ENCODE peak calls at places on chromosome 17, in eight cellular contexts. One of them, this sample, is unnamed.

GRCh38 chr17:48608494-48608834 is 2.4 kb downstream of the HOXB7 start:
- DNase-seq in osteoblast: no peak
- DNase-seq in astrocyte of the spinal cord: peak; percentile 27
- DNase-seq in endothelial cell: no peak
- DNase-seq in A549: no peak
- DNase-seq in foreskin fibroblast: no peak
- DNase-seq in mammary epithelial cell: no peak
- DNase-seq in nephron progenitor cell: no peak
- DNase-seq in this sample: no peak

GRCh38 chr17:67994827-67995567 is 1.3 kb downstream of the C17orf58 start:
- DNase-seq in osteoblast: peak; percentile 96
- DNase-seq in astrocyte of the spinal cord: peak; percentile 75
- DNase-seq in endothelial cell: no peak
- DNase-seq in A549: peak; percentile 31
- DNase-seq in foreskin fibroblast: peak; percentile 93
- DNase-seq in mammary epithelial cell: peak; percentile 78
- DNase-seq in nephron progenitor cell: no peak
- DNase-seq in this sample: peak; percentile 14

GRCh38 chr17:48756816-48757215 is 28.3 kb upstream of the HOXB13 start:
- DNase-seq in osteoblast: peak; percentile 82
- DNase-seq in astrocyte of the spinal cord: no peak
- DNase-seq in endothelial cell: no peak
- DNase-seq in A549: no peak
- DNase-seq in foreskin fibroblast: no peak
- DNase-seq in mammary epithelial cell: no peak
- DNase-seq in nephron progenitor cell: no peak
- DNase-seq in this sample: no peak

GRCh38 chr17:68381076-68381900 is 76.0 kb downstream of the WIPI1 start:
- DNase-seq in osteoblast: peak; percentile 88
- DNase-seq in astrocyte of the spinal cord: peak; percentile 86
- DNase-seq in endothelial cell: no peak
- DNase-seq in A549: no peak
- DNase-seq in foreskin fibroblast: peak; percentile 95
- DNase-seq in mammary epithelial cell: peak; percentile 57
- DNase-seq in nephron progenitor cell: no peak
- DNase-seq in this sample: no peak

GRCh38 chr17:61409301-61410099 is 9.9 kb downstream of the TBX2 start:
- DNase-seq in osteoblast: peak; percentile 99
- DNase-seq in astrocyte of the spinal cord: no peak
- DNase-seq in endothelial cell: peak; percentile 76
- DNase-seq in A549: peak; percentile 91
- DNase-seq in foreskin fibroblast: peak; percentile 91
- DNase-seq in mammary epithelial cell: peak; percentile 53
- DNase-seq in nephron progenitor cell: peak; percentile 79
- DNase-seq in this sample: peak; percentile 72

GRCh38 chr17:74446551-74447500 is 14.9 kb downstream of the GPRC5C start:
- DNase-seq in osteoblast: peak; percentile 76
- DNase-seq in astrocyte of the spinal cord: no peak
- DNase-seq in endothelial cell: no peak
- DNase-seq in A549: no peak
- DNase-seq in foreskin fibroblast: no peak
- DNase-seq in mammary epithelial cell: peak; percentile 19
- DNase-seq in nephron progenitor cell: no peak
- DNase-seq in this sample: peak; percentile 82

GRCh38 chr17:74373838-74374606 is 6.7 kb downstream of the GPR142 start:
- DNase-seq in osteoblast: peak; percentile 87
- DNase-seq in astrocyte of the spinal cord: no peak
- DNase-seq in endothelial cell: no peak
- DNase-seq in A549: no peak
- DNase-seq in foreskin fibroblast: no peak
- DNase-seq in mammary epithelial cell: no peak
- DNase-seq in nephron progenitor cell: no peak
- DNase-seq in this sample: no peak

GRCh38 chr17:72419866-72420774 is 299.3 kb downstream of the SOX9 start:
- DNase-seq in osteoblast: no peak
- DNase-seq in astrocyte of the spinal cord: peak; percentile 56
- DNase-seq in endothelial cell: no peak
- DNase-seq in A549: no peak
- DNase-seq in foreskin fibroblast: no peak
- DNase-seq in mammary epithelial cell: no peak
- DNase-seq in nephron progenitor cell: no peak
- DNase-seq in this sample: no peak

GRCh38 chr17:11182430-11182829 is 58.6 kb upstream of the SHISA6 start:
- DNase-seq in osteoblast: no peak
- DNase-seq in astrocyte of the spinal cord: no peak
- DNase-seq in endothelial cell: no peak
- DNase-seq in A549: no peak
- DNase-seq in foreskin fibroblast: no peak
- DNase-seq in mammary epithelial cell: no peak
- DNase-seq in nephron progenitor cell: peak; percentile 29
- DNase-seq in this sample: no peak

GRCh38 chr17:59848778-59849177 is 44.0 kb downstream of the TUBD1 start:
- DNase-seq in osteoblast: no peak
- DNase-seq in astrocyte of the spinal cord: no peak
- DNase-seq in endothelial cell: no peak
- DNase-seq in A549: no peak
- DNase-seq in foreskin fibroblast: peak; percentile 73
- DNase-seq in mammary epithelial cell: peak; percentile 48
- DNase-seq in nephron progenitor cell: no peak
- DNase-seq in this sample: no peak

GRCh38 chr17:48722924-48723554 is at the start of gene PRAC2:
- DNase-seq in osteoblast: no peak
- DNase-seq in astrocyte of the spinal cord: no peak
- DNase-seq in endothelial cell: no peak
- DNase-seq in A549: no peak
- DNase-seq in foreskin fibroblast: peak; percentile 44
- DNase-seq in mammary epithelial cell: no peak
- DNase-seq in nephron progenitor cell: peak; percentile 56
- DNase-seq in this sample: no peak

GRCh38 chr17:18026408-18026776 is 12.6 kb downstream of the ATPAF2 start:
- DNase-seq in osteoblast: peak; percentile 88
- DNase-seq in astrocyte of the spinal cord: peak; percentile 70
- DNase-seq in endothelial cell: no peak
- DNase-seq in A549: no peak
- DNase-seq in foreskin fibroblast: peak; percentile 90
- DNase-seq in mammary epithelial cell: peak; percentile 68
- DNase-seq in nephron progenitor cell: no peak
- DNase-seq in this sample: no peak

GRCh38 chr17:46771601-46772012 is 46.9 kb downstream of the WNT3 start:
- DNase-seq in osteoblast: peak; percentile 90
- DNase-seq in astrocyte of the spinal cord: no peak
- DNase-seq in endothelial cell: no peak
- DNase-seq in A549: no peak
- DNase-seq in foreskin fibroblast: peak; percentile 27
- DNase-seq in mammary epithelial cell: no peak
- DNase-seq in nephron progenitor cell: peak; percentile 72
- DNase-seq in this sample: no peak

GRCh38 chr17:61474934-61475333 is 22.7 kb downstream of the TBX4 start:
- DNase-seq in osteoblast: no peak
- DNase-seq in astrocyte of the spinal cord: no peak
- DNase-seq in endothelial cell: no peak
- DNase-seq in A549: no peak
- DNase-seq in foreskin fibroblast: no peak
- DNase-seq in mammary epithelial cell: no peak
- DNase-seq in nephron progenitor cell: no peak
- DNase-seq in this sample: peak; percentile 35

GRCh38 chr17:39971076-39971603 is 8.3 kb downstream of the GSDMA start:
- DNase-seq in osteoblast: no peak
- DNase-seq in astrocyte of the spinal cord: no peak
- DNase-seq in endothelial cell: no peak
- DNase-seq in A549: no peak
- DNase-seq in foreskin fibroblast: no peak
- DNase-seq in mammary epithelial cell: no peak
- DNase-seq in nephron progenitor cell: no peak
- DNase-seq in this sample: no peak

GRCh38 chr17:67993998-67994361 is 2.3 kb downstream of the C17orf58 start:
- DNase-seq in osteoblast: no peak
- DNase-seq in astrocyte of the spinal cord: no peak
- DNase-seq in endothelial cell: no peak
- DNase-seq in A549: peak; percentile 57
- DNase-seq in foreskin fibroblast: peak; percentile 26
- DNase-seq in mammary epithelial cell: no peak
- DNase-seq in nephron progenitor cell: no peak
- DNase-seq in this sample: peak; percentile 89

GRCh38 chr17:69547230-69547629 is 132.7 kb downstream of the MAP2K6 start:
- DNase-seq in osteoblast: no peak
- DNase-seq in astrocyte of the spinal cord: no peak
- DNase-seq in endothelial cell: no peak
- DNase-seq in A549: no peak
- DNase-seq in foreskin fibroblast: no peak
- DNase-seq in mammary epithelial cell: no peak
- DNase-seq in nephron progenitor cell: no peak
- DNase-seq in this sample: no peak

GRCh38 chr17:32877164-32877764 is 340 bp upstream of the MYO1D start:
- DNase-seq in osteoblast: peak; percentile 98
- DNase-seq in astrocyte of the spinal cord: peak; percentile 76
- DNase-seq in endothelial cell: peak; percentile 97
- DNase-seq in A549: peak; percentile 75
- DNase-seq in foreskin fibroblast: peak; percentile 96
- DNase-seq in mammary epithelial cell: peak; percentile 87
- DNase-seq in nephron progenitor cell: peak; percentile 95
- DNase-seq in this sample: peak; percentile 96

GRCh38 chr17:16215002-16215272 is 397 bp downstream of the NCOR1 start:
- DNase-seq in osteoblast: peak; percentile 71
- DNase-seq in astrocyte of the spinal cord: peak; percentile 37
- DNase-seq in endothelial cell: peak; percentile 63
- DNase-seq in A549: peak; percentile 50
- DNase-seq in foreskin fibroblast: peak; percentile 50
- DNase-seq in mammary epithelial cell: no peak
- DNase-seq in nephron progenitor cell: no peak
- DNase-seq in this sample: peak; percentile 92

GRCh38 chr17:5238333-5238732 is 3.7 kb upstream of the SCIMP start:
- DNase-seq in osteoblast: no peak
- DNase-seq in astrocyte of the spinal cord: no peak
- DNase-seq in endothelial cell: no peak
- DNase-seq in A549: no peak
- DNase-seq in foreskin fibroblast: no peak
- DNase-seq in mammary epithelial cell: no peak
- DNase-seq in nephron progenitor cell: no peak
- DNase-seq in this sample: no peak

GRCh38 chr17:5241861-5242671 is 7.4 kb upstream of the SCIMP start:
- DNase-seq in osteoblast: no peak
- DNase-seq in astrocyte of the spinal cord: no peak
- DNase-seq in endothelial cell: no peak
- DNase-seq in A549: no peak
- DNase-seq in foreskin fibroblast: no peak
- DNase-seq in mammary epithelial cell: peak; percentile 40
- DNase-seq in nephron progenitor cell: no peak
- DNase-seq in this sample: no peak

GRCh38 chr17:5234645-5235576 is at the start of gene SCIMP:
- DNase-seq in osteoblast: no peak
- DNase-seq in astrocyte of the spinal cord: no peak
- DNase-seq in endothelial cell: no peak
- DNase-seq in A549: no peak
- DNase-seq in foreskin fibroblast: no peak
- DNase-seq in mammary epithelial cell: no peak
- DNase-seq in nephron progenitor cell: no peak
- DNase-seq in this sample: no peak

GRCh38 chr17:5236871-5237540 is 2.3 kb upstream of the SCIMP start:
- DNase-seq in osteoblast: no peak
- DNase-seq in astrocyte of the spinal cord: no peak
- DNase-seq in endothelial cell: no peak
- DNase-seq in A549: no peak
- DNase-seq in foreskin fibroblast: no peak
- DNase-seq in mammary epithelial cell: no peak
- DNase-seq in nephron progenitor cell: no peak
- DNase-seq in this sample: no peak

GRCh38 chr17:5237541-5238016 is 2.9 kb upstream of the SCIMP start:
- DNase-seq in osteoblast: peak; percentile 94
- DNase-seq in astrocyte of the spinal cord: peak; percentile 36
- DNase-seq in endothelial cell: peak; percentile 48
- DNase-seq in A549: peak; percentile 77
- DNase-seq in foreskin fibroblast: peak; percentile 75
- DNase-seq in mammary epithelial cell: peak; percentile 40
- DNase-seq in nephron progenitor cell: peak; percentile 45
- DNase-seq in this sample: no peak
- TF ChIP-seq CTCF in osteoblast: peak; percentile 77
- TF ChIP-seq CTCF in astrocyte of the spinal cord: peak; percentile 65
- TF ChIP-seq CTCF in endothelial cell: peak; percentile 59
- TF ChIP-seq CTCF in A549: peak; percentile 65
- TF ChIP-seq CTCF in foreskin fibroblast: peak; percentile 66
- TF ChIP-seq CTCF in mammary epithelial cell: peak; percentile 52
- TF ChIP-seq CTCF in nephron progenitor cell: peak; percentile 57
- TF ChIP-seq CTCF in this sample: peak; percentile 74

GRCh38 chr17:57004944-57005579 is 27.1 kb downstream of the SCPEP1 start:
- DNase-seq in osteoblast: no peak
- DNase-seq in astrocyte of the spinal cord: no peak
- DNase-seq in endothelial cell: no peak
- DNase-seq in A549: peak; percentile 31
- DNase-seq in foreskin fibroblast: no peak
- DNase-seq in mammary epithelial cell: no peak
- DNase-seq in nephron progenitor cell: no peak
- DNase-seq in this sample: no peak
- TF ChIP-seq CTCF in osteoblast: no peak
- TF ChIP-seq CTCF in astrocyte of the spinal cord: peak; percentile 9
- TF ChIP-seq CTCF in endothelial cell: peak; percentile 42
- TF ChIP-seq CTCF in A549: peak; percentile 28
- TF ChIP-seq CTCF in foreskin fibroblast: no peak
- TF ChIP-seq CTCF in mammary epithelial cell: peak; percentile 5
- TF ChIP-seq CTCF in nephron progenitor cell: peak; percentile 17
- TF ChIP-seq CTCF in this sample: peak; percentile 33

GRCh38 chr17:42072323-42073187 is 22.2 kb upstream of the C17orf113 start:
- DNase-seq in osteoblast: no peak
- DNase-seq in astrocyte of the spinal cord: no peak
- DNase-seq in endothelial cell: peak; percentile 46
- DNase-seq in A549: peak; percentile 33
- DNase-seq in foreskin fibroblast: no peak
- DNase-seq in mammary epithelial cell: no peak
- DNase-seq in nephron progenitor cell: peak; percentile 72
- DNase-seq in this sample: no peak
- TF ChIP-seq CTCF in osteoblast: no peak
- TF ChIP-seq CTCF in astrocyte of the spinal cord: no peak
- TF ChIP-seq CTCF in endothelial cell: peak; percentile 13
- TF ChIP-seq CTCF in A549: no peak
- TF ChIP-seq CTCF in foreskin fibroblast: no peak
- TF ChIP-seq CTCF in mammary epithelial cell: no peak
- TF ChIP-seq CTCF in nephron progenitor cell: no peak
- TF ChIP-seq CTCF in this sample: peak; percentile 29

DNA sequence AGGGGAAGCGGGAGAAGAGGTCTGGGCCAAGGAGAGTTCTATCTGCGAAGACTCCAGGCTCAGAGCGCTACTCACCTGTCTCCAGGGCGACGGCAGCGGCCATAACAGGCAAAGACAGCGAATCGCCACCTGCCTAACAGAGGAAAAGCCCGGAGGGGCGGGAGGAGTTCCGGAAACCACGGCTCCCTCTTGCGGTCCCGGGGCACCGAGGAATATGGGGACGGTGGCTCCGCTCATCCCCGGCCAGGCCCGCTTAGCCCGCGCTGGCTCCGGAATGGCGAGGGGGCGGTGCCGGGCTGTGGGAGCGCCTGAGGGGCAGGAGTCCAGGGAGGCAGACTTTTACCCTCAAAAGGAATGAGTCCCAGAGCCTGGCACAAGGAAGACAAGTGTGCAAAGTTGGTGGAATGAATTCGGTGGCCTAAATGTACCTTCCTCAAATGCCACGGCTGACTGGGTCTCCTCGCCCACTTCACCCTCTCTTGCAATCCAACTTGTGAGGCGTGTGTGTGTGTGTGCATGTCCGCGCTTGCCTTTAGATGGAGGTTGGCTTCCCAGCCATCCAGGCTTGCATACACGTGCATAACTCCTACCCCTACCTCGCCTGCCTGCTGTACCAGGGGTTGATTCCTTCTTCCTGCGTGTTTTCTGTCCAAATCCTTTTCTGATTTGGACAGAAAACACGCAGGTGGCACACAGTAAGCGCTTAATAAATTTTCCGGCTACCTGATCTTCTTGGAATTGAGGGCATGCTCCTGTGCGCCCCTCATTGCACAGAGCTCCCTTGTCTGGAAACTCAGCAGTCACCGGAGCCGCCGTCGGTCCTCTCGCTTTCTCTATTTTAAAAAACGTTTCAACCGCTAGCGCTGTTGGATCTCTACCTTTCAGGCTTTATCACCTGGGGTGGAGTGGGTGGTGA is 3.5 kb downstream of the C17orf100 start:
- DNase-seq in osteoblast: peak; percentile 63
- DNase-seq in astrocyte of the spinal cord: no peak
- DNase-seq in endothelial cell: peak; percentile 48
- DNase-seq in A549: no peak
- DNase-seq in foreskin fibroblast: no peak
- DNase-seq in mammary epithelial cell: peak; percentile 70
- DNase-seq in nephron progenitor cell: peak; percentile 63
- DNase-seq in this sample: no peak
- TF ChIP-seq CTCF in osteoblast: no peak
- TF ChIP-seq CTCF in astrocyte of the spinal cord: no peak
- TF ChIP-seq CTCF in endothelial cell: no peak
- TF ChIP-seq CTCF in A549: no peak
- TF ChIP-seq CTCF in foreskin fibroblast: no peak
- TF ChIP-seq CTCF in mammary epithelial cell: no peak
- TF ChIP-seq CTCF in nephron progenitor cell: no peak
- TF ChIP-seq CTCF in this sample: no peak